ENCODE peak calls at places on chromosomes 11 and 22, in ten cellular contexts. T, S, E, N, Q, A, P, X, I and U are unnamed samples.

GRCh38 chr11:16468735-16469446 is 112.5 kb upstream of the SOX6 start:
- DNase-seq in T (no peak), S (no peak), E (no peak), N (no peak), Q (no peak), A (no peak), P (no peak), X (no peak), I (no peak), U (no peak)

GRCh38 chr22:37157516-37158289 is 8.0 kb upstream of the IL2RB start:
- DNase-seq in T (no peak), S (no peak), E (no peak), N (no peak), Q (no peak), A (peak), P (no peak), X (no peak), I (no peak), U (no peak)

GRCh38 chr22:49104434-49104833 is 723.2 kb downstream of the BRD1 start:
- DNase-seq in T (no peak), S (no peak), E (no peak), N (no peak), Q (no peak), A (no peak), P (no peak), X (no peak), I (no peak), U (no peak)

GRCh38 chr11:1194977-1195689 is 27.7 kb upstream of the MUC5B start:
- DNase-seq in T (no peak), S (no peak), E (peak), N (no peak), Q (no peak), A (peak), P (no peak), X (no peak), I (no peak), U (no peak)

GRCh38 chr11:12717851-12718291 is 43.6 kb downstream of the TEAD1 start:
- DNase-seq in T (no peak), S (no peak), E (no peak), N (no peak), Q (no peak), A (no peak), P (no peak), X (no peak), I (no peak), U (no peak)

GRCh38 chr11:69166186-69167115 is 10.7 kb downstream of the SMIM38 start:
- DNase-seq in T (peak), S (no peak), E (peak), N (peak), Q (peak), A (no peak), P (no peak), X (no peak), I (no peak), U (peak)

GRCh38 chr22:37533995-37534394 is 14.8 kb upstream of the CARD10 start:
- DNase-seq in T (no peak), S (peak), E (no peak), N (no peak), Q (peak), A (no peak), P (no peak), X (peak), I (peak), U (no peak)

GRCh38 chr11:1407668-1408067 is 17.9 kb downstream of the BRSK2 start:
- DNase-seq in T (no peak), S (no peak), E (no peak), N (no peak), Q (no peak), A (no peak), P (no peak), X (no peak), I (no peak), U (no peak)

GRCh38 chr11:95849087-95849825 is 59.0 kb downstream of the CEP57 start:
- DNase-seq in T (no peak), S (no peak), E (peak), N (peak), Q (peak), A (no peak), P (peak), X (no peak), I (peak), U (peak)

GRCh38 chr11:28730336-28730735 is 622.1 kb downstream of the METTL15 start:
- DNase-seq in T (no peak), S (no peak), E (no peak), N (no peak), Q (no peak), A (no peak), P (no peak), X (no peak), I (no peak), U (no peak)

GRCh38 chr22:20748820-20749428 is 25.0 kb upstream of the SERPIND1 start:
- DNase-seq in T (no peak), S (no peak), E (no peak), N (no peak), Q (no peak), A (no peak), P (no peak), X (no peak), I (no peak), U (no peak)

GRCh38 chr11:30326114-30326783 is 3.3 kb downstream of the ARL14EP start:
- DNase-seq in T (no peak), S (no peak), E (no peak), N (no peak), Q (no peak), A (no peak), P (no peak), X (no peak), I (no peak), U (no peak)

GRCh38 chr11:75307058-75307457 is 44.4 kb downstream of the ARRB1 start:
- DNase-seq in T (no peak), S (no peak), E (peak), N (no peak), Q (no peak), A (no peak), P (no peak), X (no peak), I (no peak), U (no peak)

GRCh38 chr11:118046051-118046963 is 30.6 kb upstream of the TMPRSS4 start:
- DNase-seq in T (no peak), S (no peak), E (no peak), N (no peak), Q (no peak), A (no peak), P (no peak), X (peak), I (no peak), U (no peak)

GRCh38 chr11:45181595-45182550 is 35.4 kb downstream of the PRDM11 start:
- DNase-seq in T (no peak), S (no peak), E (no peak), N (no peak), Q (no peak), A (no peak), P (peak), X (no peak), I (no peak), U (no peak)

GRCh38 chr11:99148352-99148751 is 127.6 kb downstream of the CNTN5 start:
- DNase-seq in T (no peak), S (no peak), E (no peak), N (no peak), Q (no peak), A (no peak), P (no peak), X (no peak), I (no peak), U (no peak)

GRCh38 chr22:41009222-41009948 is 58.2 kb downstream of the RBX1 start:
- DNase-seq in T (no peak), S (no peak), E (no peak), N (no peak), Q (peak), A (no peak), P (no peak), X (no peak), I (no peak), U (peak)

GRCh38 chr22:43971112-43971511 is 15.9 kb downstream of the SAMM50 start:
- DNase-seq in T (no peak), S (no peak), E (no peak), N (no peak), Q (no peak), A (no peak), P (no peak), X (no peak), I (no peak), U (no peak)